ENCODE peak calls at places on chromosomes 5 and 9, in five cellular contexts. U, P, B, V and Z are unnamed samples.

GRCh38 chr5:156912869-156913268 is 50.2 kb downstream of the TIMD4 start:
- DNase-seq in U (no peak), P (no peak), B (no peak), V (no peak), Z (no peak)

GRCh38 chr5:1568201-1568979 is 44.6 kb upstream of the LPCAT1 start:
- DNase-seq in U (no peak), P (no peak), B (no peak), V (peak), Z (no peak)

GRCh38 chr5:157387683-157388093 is 72.3 kb upstream of the NIPAL4 start:
- DNase-seq in U (no peak), P (no peak), B (peak), V (peak), Z (no peak)

GRCh38 chr9:131593936-131594665 is 48.8 kb downstream of the PRRT1B start:
- DNase-seq in U (no peak), P (no peak), B (no peak), V (no peak), Z (no peak)

GRCh38 chr9:116870566-116870965 is 183.5 kb downstream of the TRIM32 start:
- DNase-seq in U (no peak), P (no peak), B (peak), V (no peak), Z (no peak)

GRCh38 chr5:43203373-43203772 is 11.3 kb downstream of the NIM1K start:
- DNase-seq in U (no peak), P (no peak), B (no peak), V (no peak), Z (no peak)

GRCh38 chr5:175617447-175617846 is 40.4 kb upstream of the HRH2 start:
- DNase-seq in U (no peak), P (no peak), B (no peak), V (no peak), Z (no peak)

GRCh38 chr9:121073038-121073437 is 1.7 kb upstream of the CNTRL start:
- DNase-seq in U (no peak), P (peak), B (no peak), V (peak), Z (no peak)

GRCh38 chr5:132008961-132009680 is 2.3 kb downstream of the ACSL6 start:
- DNase-seq in U (no peak), P (no peak), B (no peak), V (no peak), Z (no peak)

GRCh38 chr9:132857031-132857430 is 21.1 kb downstream of the AK8 start:
- DNase-seq in U (no peak), P (peak), B (no peak), V (peak), Z (no peak)

GRCh38 chr9:132237481-132237880 is 75.6 kb downstream of the NTNG2 start:
- DNase-seq in U (no peak), P (no peak), B (no peak), V (peak), Z (no peak)

GRCh38 chr5:95486185-95486584 is 68.6 kb downstream of the SKIC3 start:
- DNase-seq in U (no peak), P (no peak), B (no peak), V (no peak), Z (no peak)

GRCh38 chr5:59069438-59070079 is 486.7 kb downstream of the RAB3C start:
- DNase-seq in U (no peak), P (no peak), B (no peak), V (no peak), Z (no peak)

GRCh38 chr9:38251461-38251860 is 141.0 kb upstream of the ALDH1B1 start:
- DNase-seq in U (no peak), P (no peak), B (no peak), V (no peak), Z (no peak)

GRCh38 chr5:97764700-97765099 is 581.7 kb upstream of the RIOK2 start:
- DNase-seq in U (no peak), P (no peak), B (no peak), V (no peak), Z (no peak)

DNA sequence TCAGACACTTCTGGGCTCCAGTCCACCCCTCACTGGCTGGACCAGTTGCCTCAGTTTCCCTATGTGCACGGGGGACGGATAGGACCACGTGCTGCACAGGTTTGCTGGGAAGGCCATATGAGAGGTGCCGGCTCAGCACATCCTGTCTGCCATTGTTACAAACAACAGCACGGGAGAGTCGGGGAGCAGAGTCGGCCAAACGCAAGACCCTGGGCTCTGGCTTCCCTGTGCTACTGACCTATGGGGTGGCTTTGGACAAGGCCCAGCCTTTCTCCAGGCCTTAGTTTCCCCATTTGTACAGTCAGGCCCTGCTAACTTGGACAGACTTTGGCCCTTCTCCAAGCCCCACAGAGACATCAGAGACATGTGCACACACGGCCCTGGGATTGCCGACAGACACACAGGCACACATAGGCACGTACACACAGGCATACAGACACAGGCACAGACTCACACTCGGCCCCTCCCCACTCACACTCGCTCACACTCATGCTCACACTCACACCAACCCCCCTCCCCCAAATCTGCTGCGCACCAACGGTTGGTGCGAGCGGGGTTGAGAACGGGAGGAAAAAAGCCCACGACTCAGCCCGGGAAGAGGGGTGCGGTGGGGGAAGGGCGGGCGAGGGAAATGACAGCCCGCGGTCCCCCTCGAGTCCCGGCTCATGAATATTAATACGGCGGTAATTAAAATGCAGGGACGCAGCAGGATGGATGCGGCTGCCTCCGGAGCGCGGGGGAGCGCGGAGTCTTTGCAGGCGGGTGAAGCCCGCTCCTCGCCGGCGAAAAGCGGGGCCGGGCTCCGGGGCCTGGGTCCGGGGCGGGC is 133.0 kb downstream of the C9orf50 start:
- DNase-seq in U (no peak), P (no peak), B (no peak), V (peak), Z (no peak)
- TF ChIP-seq POLR2A in U (no peak), P (no peak), B (peak), V (no peak), Z (no peak)

GRCh38 chr5:141878186-141878770 is at the start of gene PCDH1:
- DNase-seq in U (no peak), P (peak), B (no peak), V (peak), Z (no peak)
- TF ChIP-seq POLR2A in U (no peak), P (no peak), B (no peak), V (no peak), Z (peak)

GRCh38 chr5:141492168-141492885 is 3.4 kb downstream of the PCDHGC5 start:
- DNase-seq in U (no peak), P (no peak), B (no peak), V (no peak), Z (no peak)
- TF ChIP-seq POLR2A in U (no peak), P (no peak), B (no peak), V (no peak), Z (no peak)

GRCh38 chr9:36942891-36943290 is 91.2 kb downstream of the PAX5 start:
- DNase-seq in U (no peak), P (no peak), B (no peak), V (no peak), Z (no peak)
- TF ChIP-seq POLR2A in U (no peak), P (no peak), B (no peak), V (no peak), Z (no peak)

GRCh38 chr5:172640822-172641358 is at the start of gene NEURL1B:
- DNase-seq in U (peak), P (peak), B (peak), V (peak), Z (no peak)
- TF ChIP-seq POLR2A in U (no peak), P (peak), B (no peak), V (no peak), Z (no peak)

DNA sequence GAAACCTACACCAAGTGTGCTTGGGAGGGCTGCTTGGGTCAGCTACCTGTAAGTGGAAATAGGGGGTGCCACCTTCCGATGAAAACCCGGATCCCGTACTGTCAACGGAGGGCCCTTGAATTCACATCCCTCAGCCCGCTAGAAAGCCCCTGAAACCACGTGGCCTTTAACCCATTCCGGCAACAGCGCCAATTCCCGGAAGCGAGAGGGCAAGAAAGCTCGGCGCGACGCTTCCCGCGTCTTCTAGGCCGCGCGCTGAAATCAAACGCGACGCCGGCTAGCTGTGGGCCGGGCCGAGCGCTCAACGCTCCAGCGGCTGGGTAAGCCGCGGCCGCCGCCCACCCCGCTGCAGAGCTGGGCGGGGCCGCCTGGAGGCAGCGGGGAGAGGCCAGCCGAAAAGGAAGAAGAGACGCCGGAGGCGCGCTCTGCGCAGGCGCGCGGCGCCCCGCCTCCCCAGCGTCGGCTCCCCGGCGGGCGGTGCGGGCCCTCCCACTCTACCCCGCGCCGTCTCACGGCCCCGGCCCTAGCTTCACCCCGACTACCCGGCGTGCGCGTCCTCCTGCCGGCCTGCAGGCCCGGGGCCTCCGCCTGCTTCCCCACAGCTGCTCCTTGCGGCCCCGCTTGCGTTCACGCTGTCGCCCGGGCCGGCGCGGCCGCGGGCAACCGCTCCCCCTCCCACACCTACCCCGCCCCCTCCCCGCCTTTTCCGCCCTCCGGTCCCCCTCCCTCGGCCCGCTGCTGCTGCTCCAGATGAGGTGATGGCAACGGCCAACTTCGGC is at the start of gene KIF2A:
- DNase-seq in U (peak), P (peak), B (peak), V (peak), Z (peak)
- TF ChIP-seq POLR2A in U (peak), P (no peak), B (peak), V (no peak), Z (peak)

GRCh38 chr5:172611913-172612312 is 29.1 kb upstream of the NEURL1B start:
- DNase-seq in U (no peak), P (no peak), B (no peak), V (no peak), Z (no peak)
- TF ChIP-seq POLR2A in U (no peak), P (no peak), B (no peak), V (no peak), Z (no peak)

GRCh38 chr9:35755071-35755470 is 995 bp upstream of the MSMP start:
- DNase-seq in U (no peak), P (no peak), B (no peak), V (no peak), Z (no peak)

GRCh38 chr9:35758475-35759050 is 4.5 kb upstream of the MSMP start:
- DNase-seq in U (no peak), P (no peak), B (no peak), V (no peak), Z (no peak)

GRCh38 chr9:35757527-35758275 is 3.6 kb upstream of the MSMP start:
- DNase-seq in U (peak), P (no peak), B (no peak), V (peak), Z (no peak)

GRCh38 chr9:35756275-35756742 is 2.2 kb upstream of the MSMP start:
- DNase-seq in U (no peak), P (peak), B (peak), V (peak), Z (no peak)

DNA sequence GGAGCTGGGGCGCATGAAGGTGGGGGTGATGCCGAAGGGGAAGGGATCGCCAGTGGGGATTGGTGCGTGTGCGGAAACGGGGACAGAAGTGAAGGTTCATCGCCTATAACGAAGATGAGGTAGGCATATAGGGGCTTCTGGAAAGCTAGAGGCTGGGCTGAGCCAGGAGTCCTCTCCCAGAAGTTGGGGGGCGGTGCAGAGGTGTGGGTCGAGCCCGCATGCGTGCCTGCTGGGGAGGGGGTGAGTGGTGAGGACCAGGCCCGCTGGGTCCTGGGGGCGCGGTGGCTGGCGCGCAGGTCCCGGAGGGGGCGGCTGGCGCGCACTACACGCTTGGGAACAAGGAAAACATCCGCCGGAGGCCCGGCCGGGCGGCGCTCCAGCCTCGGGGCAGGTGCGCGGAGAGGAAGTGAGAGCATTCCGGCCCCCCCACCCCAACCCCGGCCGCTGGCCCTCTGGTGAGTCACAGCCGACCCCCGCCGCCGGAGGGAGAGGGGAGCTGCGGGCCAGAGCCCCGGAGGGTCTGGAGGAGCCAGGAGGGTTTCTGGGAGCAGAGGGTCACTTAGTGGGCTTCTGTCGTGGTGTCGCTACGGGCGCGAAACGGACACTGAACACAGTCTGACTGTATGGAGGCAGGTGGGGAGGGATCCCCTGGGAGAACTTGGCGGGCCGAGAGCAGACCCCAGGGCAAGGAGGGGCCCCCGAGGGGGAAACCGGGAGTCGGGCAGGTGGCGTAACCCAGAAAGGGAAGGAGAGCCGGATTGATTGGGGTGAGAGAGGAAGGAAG is 2.9 kb upstream of the MSMP start:
- DNase-seq in U (peak), P (peak), B (peak), V (peak), Z (no peak)
- TF ChIP-seq POLR2A in U (no peak), P (peak), B (peak), V (no peak), Z (no peak)

GRCh38 chr9:73173526-73174411 is 22.1 kb downstream of the ANXA1 start:
- DNase-seq in U (no peak), P (no peak), B (no peak), V (no peak), Z (no peak)
- TF ChIP-seq POLR2A in U (no peak), P (no peak), B (no peak), V (no peak), Z (no peak)

DNA sequence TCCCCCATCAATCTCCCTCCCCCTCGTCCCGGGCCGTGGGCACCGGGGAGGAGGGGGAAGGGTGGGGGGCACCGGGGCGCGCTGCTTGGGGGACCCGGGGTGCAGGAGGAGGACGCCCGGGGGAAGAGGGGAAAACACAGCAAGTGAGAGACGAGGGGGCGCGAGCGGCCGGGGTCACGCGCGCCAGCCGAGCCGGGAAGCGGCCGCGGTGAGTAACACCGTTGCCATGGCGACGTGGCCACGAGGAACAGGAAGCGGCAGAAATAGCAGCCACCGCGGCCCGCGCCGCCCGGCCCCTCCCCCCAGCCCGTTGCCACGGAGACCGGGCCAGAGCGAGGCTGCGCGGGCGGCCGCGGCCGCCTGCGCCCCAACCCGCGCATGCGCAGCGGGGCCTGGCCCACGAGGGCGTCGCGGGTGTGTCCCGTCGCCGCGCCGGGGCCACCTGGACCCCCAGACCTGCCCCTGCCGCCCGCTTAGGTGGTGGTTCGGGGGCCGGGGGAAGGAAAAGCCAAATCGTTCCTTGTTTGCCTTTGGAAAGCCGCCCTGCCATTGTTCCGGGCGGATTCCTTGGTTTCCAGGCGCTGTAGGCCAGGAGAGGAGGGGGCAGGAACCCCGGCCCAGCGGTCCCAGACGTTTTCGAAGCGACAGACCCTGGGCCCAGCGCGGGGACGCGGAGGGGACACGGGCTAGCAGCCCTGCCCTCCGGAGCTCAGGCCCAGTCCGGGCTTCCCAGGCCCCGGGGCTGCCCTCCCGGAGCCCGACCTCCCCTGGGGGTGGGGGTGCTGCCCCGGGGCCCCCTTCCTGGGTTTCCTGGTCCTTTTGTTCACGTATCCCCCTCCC is 207.1 kb downstream of the C9orf50 start:
- DNase-seq in U (peak), P (peak), B (peak), V (peak), Z (peak)
- TF ChIP-seq POLR2A in U (peak), P (peak), B (peak), V (peak), Z (peak)